ENCODE peak calls at places on chromosomes 6 and 20, in four cellular contexts. O is HCT116, P is MM.1S, I is K562. Y is an unnamed sample.

GRCh38 chr6:34730006-34730405 is 27.3 kb upstream of the SNRPC start:
- DNase-seq in O (no peak), P (no peak), I (no peak), Y (no peak)

GRCh38 chr6:151763303-151763702 is 44.2 kb upstream of the ESR1 start:
- DNase-seq in I (peak), P (no peak), O (no peak), Y (peak)

GRCh38 chr6:35757461-35758123 is 18.8 kb upstream of the CLPSL2 start:
- DNase-seq in I (peak), O (peak), P (no peak), Y (peak)

GRCh38 chr20:24100370-24101011 is 111.9 kb upstream of the GGTLC1 start:
- DNase-seq in I (peak), O (peak), P (peak), Y (peak)

GRCh38 chr6:127554435-127555006 is 22.5 kb upstream of the C6orf58 start:
- DNase-seq in P (peak), O (peak), I (no peak), Y (peak)

GRCh38 chr6:133945158-133945557 is 7.9 kb upstream of the TBPL1 start:
- DNase-seq in O (no peak), P (no peak), I (no peak), Y (no peak)

GRCh38 chr20:49187330-49188100 is 619 bp downstream of the STAU1 start:
- DNase-seq in O (no peak), P (peak), I (no peak), Y (peak)

GRCh38 chr6:1697688-1698351 is 88.1 kb downstream of the FOXC1 start:
- DNase-seq in P (no peak), I (no peak), O (no peak), Y (no peak)

GRCh38 chr6:123454448-123454847 is 182.3 kb downstream of the TRDN start:
- DNase-seq in O (no peak), I (no peak), P (no peak), Y (no peak)

GRCh38 chr6:167094820-167095637 is 27.9 kb upstream of the CCR6 start:
- DNase-seq in O (no peak), I (no peak), P (peak), Y (no peak)

DNA sequence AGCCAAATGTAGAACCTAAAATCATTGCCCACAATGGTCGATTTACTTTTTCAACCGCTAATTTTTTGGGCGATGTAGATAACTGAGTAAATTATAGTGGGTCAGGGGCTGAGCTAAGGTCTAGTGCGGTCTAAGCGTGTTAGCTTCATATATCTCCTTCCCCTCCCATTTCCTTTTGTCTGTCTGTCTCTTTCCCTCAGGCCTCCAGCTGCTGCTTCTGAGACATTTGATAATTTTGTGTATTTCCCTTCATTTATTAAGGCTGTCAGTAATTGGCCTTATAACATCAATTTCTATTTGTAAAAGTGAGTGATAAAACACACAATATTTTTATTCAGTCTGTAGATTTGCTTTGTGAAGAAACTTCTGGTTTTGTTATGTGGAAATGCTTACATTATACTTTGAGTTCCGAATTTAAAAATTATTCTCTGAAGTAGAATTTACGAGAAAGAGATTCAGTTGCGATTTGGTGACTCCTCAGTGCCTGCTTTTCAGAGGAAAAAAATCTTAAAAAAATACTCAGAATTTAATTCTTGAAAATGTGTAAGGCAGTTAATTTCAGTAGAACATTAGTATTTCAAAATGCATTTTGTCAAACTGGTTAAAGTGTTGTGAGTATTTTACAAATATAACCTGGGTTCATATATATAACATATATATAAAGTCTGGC is 1.4 kb downstream of the TMEM170B start:
- DNase-seq in I (no peak), O (no peak), P (no peak), Y (no peak)
- H3K27ac ChIP-seq in I (no peak), O (no peak), P (no peak), Y (no peak)

GRCh38 chr6:156840136-156840535 is 63.0 kb downstream of the ARID1B start:
- DNase-seq in I (no peak), O (no peak), P (no peak), Y (no peak)
- H3K4me3 ChIP-seq in I (no peak), O (no peak), P (no peak), Y (no peak)

GRCh38 chr6:161305860-161306259 is 32.0 kb upstream of the AGPAT4 start:
- DNase-seq in I (no peak), O (no peak), P (no peak), Y (no peak)
- TF ChIP-seq EZH2 in I (no peak), O (no peak), P (no peak), Y (no peak)

DNA sequence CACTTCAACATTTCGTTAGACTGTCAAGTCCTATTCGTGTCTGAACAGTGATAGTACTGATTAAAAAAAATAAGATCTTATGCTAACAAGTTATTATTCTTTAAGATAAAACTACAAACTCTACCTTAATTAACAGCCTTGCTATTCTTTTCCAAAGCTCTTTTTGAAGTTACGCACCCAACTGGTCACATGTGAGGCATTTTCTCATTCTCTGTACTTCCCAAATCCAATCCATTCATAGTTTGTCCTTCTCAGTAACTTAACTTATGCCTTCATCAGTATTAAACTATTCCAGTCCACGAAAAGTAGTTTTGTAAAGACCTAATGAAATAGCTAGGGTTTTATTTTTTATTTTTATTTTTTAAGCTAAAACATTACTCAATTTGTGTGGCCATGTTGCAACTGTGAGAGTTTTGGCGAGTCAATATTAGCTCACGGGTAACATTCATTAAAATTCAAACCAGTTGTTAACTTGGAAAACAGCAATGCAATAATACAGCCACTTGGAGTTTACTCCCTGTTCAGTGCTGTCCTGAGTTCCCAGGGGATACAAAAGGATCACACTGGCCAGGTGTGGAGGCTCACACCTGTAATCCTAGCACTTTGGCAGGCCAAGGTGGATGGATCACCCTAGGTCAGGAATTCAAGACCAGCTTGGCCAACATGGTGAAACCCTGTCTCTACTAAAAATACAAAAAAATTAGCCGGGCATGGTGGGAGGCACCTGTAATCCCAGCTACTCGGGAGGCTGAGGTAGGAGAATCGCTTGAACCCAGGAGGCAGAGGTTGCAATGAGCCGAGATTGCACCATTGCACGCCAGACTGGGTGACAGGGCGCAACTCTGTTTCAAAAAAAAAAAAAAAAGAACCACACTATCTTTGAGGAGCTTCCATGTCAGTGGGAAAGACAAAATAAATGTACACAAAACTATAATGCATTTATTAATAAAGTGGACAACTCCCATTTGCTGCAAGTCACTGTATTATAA is 27.9 kb upstream of the EEF1A1 start:
- DNase-seq in P (no peak), I (no peak), O (no peak), Y (no peak)
- H3K27ac ChIP-seq in P (no peak), I (no peak), O (no peak), Y (no peak)

DNA sequence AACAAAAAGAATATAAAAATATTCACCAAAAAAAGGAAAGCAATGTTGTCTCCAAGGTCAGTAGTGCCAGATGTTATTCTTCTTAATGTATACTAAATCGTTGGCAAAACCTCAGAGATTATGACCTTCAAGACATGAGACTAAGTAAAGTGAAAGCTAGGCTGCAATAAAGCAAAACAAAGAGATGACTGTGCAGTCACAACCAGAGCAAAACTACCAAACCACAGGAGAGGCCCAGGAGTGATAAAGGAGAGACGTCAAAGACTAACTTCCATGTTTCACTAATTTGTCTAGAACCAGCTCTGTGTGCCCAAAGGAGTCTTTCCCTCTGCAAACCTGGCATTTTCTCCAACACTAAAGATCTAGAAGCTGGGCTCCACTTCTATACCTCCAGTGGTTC is 155.9 kb upstream of the POU3F2 start:
- DNase-seq in O (no peak), P (peak), I (no peak), Y (peak)
- H3K4me3 ChIP-seq in O (no peak), P (no peak), I (no peak), Y (no peak)

GRCh38 chr6:87152528-87152950 is 2.8 kb upstream of the ZNF292 start:
- DNase-seq in I (no peak), P (no peak), O (no peak), Y (peak)
- TF ChIP-seq EZH2 in I (no peak), P (no peak), O (no peak), Y (no peak)

DNA sequence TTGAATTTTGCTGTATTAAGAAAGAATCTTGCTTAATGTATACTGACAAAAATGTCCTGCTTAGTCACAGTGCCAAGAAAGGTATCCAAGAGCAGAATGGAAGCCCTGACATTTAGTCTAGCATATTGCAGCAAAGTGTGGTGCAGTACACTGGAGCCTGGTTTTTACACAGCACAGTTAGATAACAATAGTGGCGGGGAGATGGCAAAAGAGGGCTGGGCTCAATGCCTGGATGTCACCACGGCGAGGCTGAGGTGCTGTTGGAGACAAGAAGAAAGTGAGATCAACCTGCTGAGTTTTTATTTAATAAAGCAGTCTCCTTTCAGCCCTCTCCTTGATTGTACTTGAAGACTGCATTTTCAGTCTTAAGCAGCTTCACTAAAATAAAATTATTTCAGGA is 426.0 kb downstream of the LMBRD1 start:
- DNase-seq in P (no peak), I (no peak), O (no peak), Y (no peak)
- H3K27ac ChIP-seq in P (no peak), I (no peak), O (no peak), Y (no peak)

Y was measured in fibroblast of lung.